ENCODE peak calls at places on chromosomes 6 and 20, in four cellular contexts. One of them, this sample, is unnamed.

GRCh38 chr20:30286157-30286556 is 971.3 kb upstream of the DEFB115 start:
- DNase-seq in left lung: no peak
- DNase-seq in Caki2: no peak
- DNase-seq in ELR: no peak
- DNase-seq in this sample: no peak

GRCh38 chr6:34527751-34528670 is 28.1 kb downstream of the SPDEF start:
- DNase-seq in left lung: peak; percentile 35
- DNase-seq in Caki2: no peak
- DNase-seq in ELR: no peak
- DNase-seq in this sample: no peak

GRCh38 chr6:116575227-116575626 is 3.9 kb downstream of the RWDD1 start:
- DNase-seq in left lung: no peak
- DNase-seq in Caki2: no peak
- DNase-seq in ELR: no peak
- DNase-seq in this sample: no peak

GRCh38 chr6:107443066-107443903 is 16.1 kb downstream of the PDSS2 start:
- DNase-seq in left lung: no peak
- DNase-seq in Caki2: no peak
- DNase-seq in ELR: peak; percentile 87
- DNase-seq in this sample: peak; percentile 35

GRCh38 chr6:157491571-157492232 is 110.7 kb downstream of the ZDHHC14 start:
- DNase-seq in left lung: no peak
- DNase-seq in Caki2: no peak
- DNase-seq in ELR: no peak
- DNase-seq in this sample: no peak

GRCh38 chr6:23535071-23535470 is 590.9 kb upstream of the NRSN1 start:
- DNase-seq in left lung: no peak
- DNase-seq in Caki2: no peak
- DNase-seq in ELR: no peak
- DNase-seq in this sample: no peak

GRCh38 chr20:58246346-58246745 is 17.9 kb upstream of the ANKRD60 start:
- DNase-seq in left lung: no peak
- DNase-seq in Caki2: peak; percentile 39
- DNase-seq in ELR: peak; percentile 62
- DNase-seq in this sample: peak; percentile 32

GRCh38 chr20:10553326-10553984 is 118.3 kb downstream of the SLX4IP start:
- DNase-seq in left lung: peak; percentile 46
- DNase-seq in Caki2: peak; percentile 66
- DNase-seq in ELR: peak; percentile 79
- DNase-seq in this sample: peak; percentile 65

GRCh38 chr6:146590492-146590891 is 8.3 kb upstream of the ADGB start:
- DNase-seq in left lung: no peak
- DNase-seq in Caki2: no peak
- DNase-seq in ELR: no peak
- DNase-seq in this sample: no peak

GRCh38 chr20:21234816-21235215 is 68.3 kb upstream of the XRN2 start:
- DNase-seq in left lung: no peak
- DNase-seq in Caki2: no peak
- DNase-seq in ELR: no peak
- DNase-seq in this sample: no peak

GRCh38 chr6:127833336-127833735 is 67.5 kb downstream of the THEMIS start:
- DNase-seq in left lung: no peak
- DNase-seq in Caki2: no peak
- DNase-seq in ELR: peak; percentile 28
- DNase-seq in this sample: no peak

GRCh38 chr20:9807176-9807575 is 31.7 kb downstream of the PAK5 start:
- DNase-seq in left lung: no peak
- DNase-seq in Caki2: no peak
- DNase-seq in ELR: no peak
- DNase-seq in this sample: no peak